ENCODE peak calls at places on chromosomes 3 and 15, in seven cellular contexts. B is vagina, G is Caco-2, K is psoas muscle, H is astrocyte of the spinal cord, Q is HCT116, X is GM06990. M is an unnamed sample.

GRCh38 chr15:65082303-65082958 is 5.9 kb downstream of the KBTBD13 start:
- DNase-seq in B (no peak), G (no peak), K (no peak), H (no peak), Q (no peak), X (no peak), M (no peak)

GRCh38 chr15:45307230-45307924 is 55.3 kb downstream of the SLC28A2 start:
- DNase-seq in B (no peak), G (peak; percentile 29), K (no peak), H (peak; percentile 59), Q (peak; percentile 32), X (no peak), M (peak; percentile 33)

GRCh38 chr15:78599189-78599588 is 21.6 kb downstream of the CHRNA3 start:
- DNase-seq in B (no peak), G (no peak), K (no peak), H (no peak), Q (no peak), X (no peak), M (no peak)

GRCh38 chr15:90530250-90531051 is 728 bp downstream of the CRTC3 start:
- DNase-seq in B (no peak), G (peak; percentile 53), K (peak; percentile 57), H (peak; percentile 37), Q (no peak), X (peak; percentile 71), M (peak; percentile 49)

GRCh38 chr3:114846779-114847178 is 300.3 kb downstream of the ZBTB20 start:
- DNase-seq in B (no peak), G (no peak), K (no peak), H (no peak), Q (no peak), X (no peak), M (no peak)

GRCh38 chr3:65995030-65995429 is 43.7 kb downstream of the MAGI1 start:
- DNase-seq in B (no peak), G (no peak), K (no peak), H (peak; percentile 22), Q (peak; percentile 23), X (no peak), M (no peak)

GRCh38 chr3:48440590-48440958 is 517 bp downstream of the TMA7 start:
- DNase-seq in B (no peak), G (no peak), K (no peak), H (no peak), Q (no peak), X (no peak), M (no peak)

GRCh38 chr15:31021067-31021665 is 29.7 kb upstream of the MTMR10 start:
- DNase-seq in B (no peak), G (no peak), K (no peak), H (no peak), Q (no peak), X (no peak), M (no peak)

GRCh38 chr3:41198526-41198925 is 779 bp upstream of the CTNNB1 start:
- DNase-seq in B (no peak), G (no peak), K (peak; percentile 37), H (peak; percentile 45), Q (no peak), X (no peak), M (peak; percentile 68)

GRCh38 chr3:4548356-4548755 is 55.2 kb downstream of the ITPR1 start:
- DNase-seq in B (no peak), G (no peak), K (no peak), H (no peak), Q (no peak), X (no peak), M (no peak)

GRCh38 chr15:41825572-41826535 is 2.0 kb upstream of the JMJD7 start:
- DNase-seq in B (no peak), G (no peak), K (no peak), H (no peak), Q (no peak), X (no peak), M (no peak)

GRCh38 chr3:33645060-33645841 is 72.8 kb downstream of the CLASP2 start:
- DNase-seq in B (no peak), G (no peak), K (no peak), H (peak; percentile 62), Q (no peak), X (no peak), M (no peak)

GRCh38 chr3:185658504-185658912 is 72.4 kb downstream of the SENP2 start:
- DNase-seq in B (peak; percentile 97), G (no peak), K (peak; percentile 84), H (peak; percentile 97), Q (no peak), X (no peak), M (no peak)

GRCh38 chr15:49707598-49707997 is 86.8 kb downstream of the DTWD1 start:
- DNase-seq in B (no peak), G (no peak), K (no peak), H (no peak), Q (no peak), X (no peak), M (no peak)

GRCh38 chr3:182710557-182711157 is 82.6 kb upstream of the ATP11B start:
- DNase-seq in B (no peak), G (peak; percentile 35), K (no peak), H (peak; percentile 23), Q (peak; percentile 12), X (no peak), M (no peak)

GRCh38 chr15:40067921-40068624 is 29.1 kb upstream of the SRP14 start:
- DNase-seq in B (no peak), G (no peak), K (no peak), H (no peak), Q (no peak), X (no peak), M (no peak)

GRCh38 chr15:97692317-97693015 is 268.0 kb upstream of the ARRDC4 start:
- DNase-seq in B (no peak), G (no peak), K (no peak), H (no peak), Q (no peak), X (no peak), M (no peak)

GRCh38 chr3:87167634-87168456 is 59.3 kb upstream of the CHMP2B start:
- DNase-seq in B (no peak), G (peak; percentile 53), K (no peak), H (peak; percentile 66), Q (peak; percentile 46), X (no peak), M (peak; percentile 57)

GRCh38 chr3:157045238-157045860 is 114.6 kb downstream of the CCNL1 start:
- DNase-seq in B (no peak), G (no peak), K (no peak), H (no peak), Q (no peak), X (no peak), M (no peak)

GRCh38 chr3:129226374-129226773 is 23.0 kb upstream of the COPG1 start:
- DNase-seq in B (no peak), G (no peak), K (peak; percentile 91), H (peak; percentile 93), Q (peak; percentile 57), X (no peak), M (peak; percentile 45)

GRCh38 chr15:41944313-41944940 is 27.9 kb downstream of the EHD4 start:
- DNase-seq in B (no peak), G (peak; percentile 64), K (peak; percentile 69), H (peak; percentile 94), Q (peak; percentile 37), X (no peak), M (no peak)

GRCh38 chr3:40211579-40211978 is 97.9 kb upstream of the EIF1B start:
- DNase-seq in B (no peak), G (no peak), K (no peak), H (peak; percentile 29), Q (no peak), X (no peak), M (no peak)

GRCh38 chr3:23004971-23005370 is 198.2 kb upstream of the UBE2E2 start:
- DNase-seq in B (no peak), G (no peak), K (no peak), H (peak; percentile 79), Q (no peak), X (no peak), M (no peak)

GRCh38 chr3:23002846-23003800 is 200.0 kb upstream of the UBE2E2 start:
- DNase-seq in B (no peak), G (no peak), K (no peak), H (peak; percentile 63), Q (no peak), X (no peak), M (no peak)
- TF ChIP-seq CTCF in B (no peak), G (no peak), K (no peak), H (no peak), Q (no peak), X (no peak), M (no peak)

DNA sequence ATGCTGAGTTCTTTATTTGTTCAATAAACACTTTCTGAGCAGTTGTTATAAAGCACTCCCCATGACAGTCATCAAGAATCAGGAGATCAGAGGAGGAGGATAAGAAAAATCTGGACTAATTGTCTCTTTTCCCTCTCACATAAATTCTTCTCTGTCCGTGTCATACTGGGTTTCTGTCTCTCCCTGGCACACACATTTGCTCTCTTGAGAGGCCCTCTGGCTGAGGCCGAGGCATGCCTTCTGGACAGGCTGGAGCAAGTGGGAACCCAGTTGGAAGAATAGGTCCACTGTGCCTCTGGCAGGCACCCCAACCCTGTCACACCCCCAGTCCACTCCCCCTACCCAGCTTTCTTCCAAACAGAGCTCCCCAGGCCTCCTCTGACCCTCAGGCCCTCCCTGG is 315.8 kb downstream of the UACA start:
- DNase-seq in B (no peak), G (no peak), K (no peak), H (no peak), Q (no peak), X (no peak), M (no peak)
- H3K4me3 ChIP-seq in B (no peak overlapping the region), G (no peak overlapping the region), K (no peak overlapping the region), H (no peak overlapping the region), Q (no peak overlapping the region), X (no peak overlapping the region), M (no peak overlapping the region)

GRCh38 chr3:20646425-20646824 is 460.4 kb upstream of the SGO1 start:
- DNase-seq in B (no peak), G (no peak), K (no peak), H (no peak), Q (no peak), X (no peak), M (no peak)

GRCh38 chr3:20645340-20645739 is 459.3 kb upstream of the SGO1 start:
- DNase-seq in B (no peak), G (no peak), K (no peak), H (peak; percentile 40), Q (no peak), X (no peak), M (no peak)

GRCh38 chr3:20652249-20652648 is 466.2 kb upstream of the SGO1 start:
- DNase-seq in B (no peak), G (no peak), K (no peak), H (no peak), Q (no peak), X (no peak), M (no peak)

GRCh38 chr3:20648294-20648693 is 462.3 kb upstream of the SGO1 start:
- DNase-seq in B (no peak), G (no peak), K (no peak), H (peak; percentile 86), Q (no peak), X (no peak), M (no peak)

GRCh38 chr3:20648921-20649381 is 462.9 kb upstream of the SGO1 start:
- DNase-seq in B (no peak), G (no peak), K (no peak), H (peak; percentile 29), Q (no peak), X (no peak), M (no peak)
- TF ChIP-seq CTCF in B (no peak), G (no peak), K (no peak), H (no peak), Q (no peak), X (no peak), M (no peak)

DNA sequence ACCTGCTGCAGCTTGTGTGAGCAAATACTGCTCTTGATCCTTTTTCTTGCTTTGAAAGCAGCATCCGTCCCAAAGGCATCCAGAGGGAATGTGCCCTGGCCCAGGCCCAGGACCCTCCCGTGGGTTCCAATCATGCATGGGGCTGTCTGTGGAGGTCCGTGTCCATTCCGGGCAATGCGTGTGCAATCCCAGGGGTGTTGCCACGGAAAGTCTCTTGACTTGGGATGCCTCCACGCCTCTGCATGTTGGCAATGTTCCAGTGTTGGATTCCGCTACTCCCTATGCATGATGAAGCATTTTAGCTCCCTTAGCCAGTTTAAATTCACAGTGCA is 105.7 kb downstream of the SNRPN start:
- DNase-seq in B (no peak), G (no peak), K (no peak), H (no peak), Q (no peak), X (no peak), M (no peak)
- H3K4me3 ChIP-seq in B (no peak overlapping the region), G (no peak overlapping the region), K (no peak overlapping the region), H (no peak overlapping the region), Q (no peak overlapping the region), X (no peak overlapping the region), M (no peak overlapping the region)